ENCODE peak calls at places on chromosomes 5 and 9, in ten cellular contexts. R is cardiac fibroblast, M is Peyer's patch, V is bronchial epithelial cell, H is cardiac muscle cell, X is PC-9, D is fibroblast of lung, B is heart left ventricle, I is PC-3, T is transverse colon. A is an unnamed sample.

GRCh38 chr9:34375901-34376595 is 650 bp downstream of the MYORG start:
- DNase-seq in R (no peak), M (peak; percentile 84), V (peak; percentile 44), H (no peak), X (peak; percentile 45), D (peak; percentile 38), B (peak; percentile 82), I (peak; percentile 54), T (peak; percentile 77), A (no peak)

GRCh38 chr5:81505672-81506071 is 111.7 kb upstream of the ACOT12 start:
- DNase-seq in R (no peak), M (no peak), V (no peak), H (no peak), X (no peak), D (no peak), B (no peak), I (no peak), T (no peak), A (no peak)

GRCh38 chr9:136198605-136199083 is 6.3 kb downstream of the LHX3 start:
- DNase-seq in R (peak; percentile 11), M (no peak), V (peak; percentile 48), H (peak; percentile 34), X (no peak), D (peak; percentile 4), B (no peak), I (no peak), T (no peak), A (no peak)

GRCh38 chr5:86112249-86112648 is 505.5 kb upstream of the COX7C start:
- DNase-seq in R (no peak), M (no peak), V (no peak), H (no peak), X (no peak), D (no peak), B (no peak), I (no peak), T (no peak), A (no peak)

GRCh38 chr5:94407023-94407422 is 211.4 kb downstream of the KIAA0825 start:
- DNase-seq in R (peak; percentile 20), M (no peak), V (peak; percentile 82), H (peak; percentile 21), X (no peak), D (peak; percentile 20), B (no peak), I (peak; percentile 32), T (no peak), A (peak; percentile 22)

GRCh38 chr5:150053695-150054392 is 32.5 kb downstream of the CSF1R start:
- DNase-seq in R (no peak), M (no peak), V (no peak), H (no peak), X (no peak), D (no peak), B (no peak), I (no peak), T (no peak), A (no peak)

GRCh38 chr9:133114451-133114885 is 6.6 kb downstream of the RALGDS start:
- DNase-seq in R (no peak), M (peak; percentile 69), V (no peak), H (no peak), X (peak; percentile 70), D (peak; percentile 27), B (peak; percentile 81), I (no peak), T (no peak), A (no peak)

GRCh38 chr5:72242796-72243475 is 77.1 kb downstream of the MRPS27 start:
- DNase-seq in R (no peak), M (no peak), V (no peak), H (no peak), X (no peak), D (peak; percentile 84), B (no peak), I (no peak), T (no peak), A (peak; percentile 84)

GRCh38 chr5:10519729-10520128 is 44.1 kb upstream of the ANKRD33B start:
- DNase-seq in R (no peak), M (no peak), V (no peak), H (no peak), X (no peak), D (no peak), B (no peak), I (no peak), T (no peak), A (no peak)

GRCh38 chr9:14451949-14452348 is 138.0 kb upstream of the NFIB start:
- DNase-seq in R (no peak), M (no peak), V (no peak), H (no peak), X (no peak), D (no peak), B (no peak), I (no peak), T (no peak), A (no peak)
- H3K4me3 ChIP-seq in R (no peak overlapping the region), M (no peak overlapping the region), V (no peak overlapping the region), H (no peak overlapping the region), X (no peak overlapping the region), D (no peak overlapping the region), B (no peak overlapping the region), I (no peak overlapping the region), T (no peak overlapping the region), A (no peak overlapping the region)

DNA sequence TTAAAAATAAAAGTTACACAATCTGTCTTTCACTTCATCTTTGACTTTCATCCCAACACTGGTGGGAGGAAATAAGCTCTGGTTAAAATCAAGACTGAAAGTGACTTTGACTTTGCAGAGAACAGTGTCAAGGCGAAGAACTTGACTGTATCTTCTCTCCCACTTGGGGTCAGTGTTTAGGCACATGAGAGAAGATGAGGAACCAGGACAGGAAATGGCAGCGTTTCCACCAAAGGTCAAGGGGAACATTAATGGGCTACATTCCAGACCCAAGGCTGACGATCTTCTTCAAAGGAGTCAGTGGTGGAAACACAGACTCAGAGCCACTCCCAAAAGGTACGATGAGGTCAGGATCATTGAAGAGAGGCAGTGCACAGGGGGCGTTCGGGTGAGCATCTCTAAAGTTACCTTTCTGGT is 409.5 kb downstream of the ARHGEF28 start:
- DNase-seq in R (peak; percentile 83), M (no peak), V (peak; percentile 69), H (peak; percentile 88), X (peak; percentile 83), D (peak; percentile 79), B (no peak), I (peak; percentile 64), T (no peak), A (no peak)
- TF ChIP-seq CTCF in R (peak; percentile 49), M (no peak), V (peak; percentile 31), H (peak; percentile 63), X (peak; percentile 65), D (peak; percentile 56), B (peak; percentile 44), I (peak; percentile 54), T (no peak), A (peak; percentile 22)

GRCh38 chr5:67315802-67316103 is 119.2 kb upstream of the CD180 start:
- DNase-seq in R (no peak), M (no peak), V (no peak), H (no peak), X (no peak), D (no peak), B (no peak), I (no peak), T (no peak), A (no peak)
- H3K4me3 ChIP-seq in R (no peak overlapping the region), M (no peak overlapping the region), V (no peak overlapping the region), H (no peak overlapping the region), X (no peak overlapping the region), D (no peak overlapping the region), B (no peak overlapping the region), I (no peak overlapping the region), T (no peak overlapping the region), A (no peak overlapping the region)

GRCh38 chr5:1633605-1634336 is 110.0 kb upstream of the LPCAT1 start:
- DNase-seq in R (peak; percentile 79), M (peak; percentile 89), V (peak; percentile 10), H (peak; percentile 77), X (peak; percentile 35), D (peak; percentile 58), B (peak; percentile 91), I (peak; percentile 75), T (peak; percentile 85), A (no peak)
- TF ChIP-seq CTCF in R (no peak), M (no peak), V (no peak), H (no peak), X (no peak), D (no peak), B (no peak), I (no peak), T (no peak), A (no peak)

GRCh38 chr5:124902097-124902821 is 155.8 kb upstream of the ZNF608 start:
- DNase-seq in R (peak; percentile 30), M (no peak), V (peak; percentile 41), H (no peak), X (no peak), D (peak; percentile 86), B (no peak), I (no peak), T (no peak), A (peak; percentile 43)
- H3K4me3 ChIP-seq in R (no peak overlapping the region), M (no peak overlapping the region), V (no peak overlapping the region), H (no peak overlapping the region), X (no peak overlapping the region), D (no peak overlapping the region), B (no peak overlapping the region), I (no peak overlapping the region), T (no peak overlapping the region), A (no peak overlapping the region)

GRCh38 chr9:12426198-12426864 is 266.9 kb upstream of the TYRP1 start:
- DNase-seq in R (peak; percentile 21), M (no peak), V (peak; percentile 20), H (peak; percentile 35), X (no peak), D (no peak), B (no peak), I (peak; percentile 41), T (no peak), A (no peak)
- TF ChIP-seq CTCF in R (no peak), M (no peak), V (peak; percentile 7), H (peak; percentile 29), X (no peak), D (no peak), B (no peak), I (peak; percentile 43), T (no peak), A (peak; percentile 49)